ENCODE peak calls at places on chromosomes 4 and X, in four cellular contexts. I, B, G and Q are unnamed samples. For H3K27me3, the result is how much of the 10 kb centered on the place peaks cover.

GRCh38 chrX:111009256-111009655 is 86.7 kb upstream of the PAK3 start:
- DNase-seq in G (no peak), B (no peak), I (no peak), Q (no peak)

GRCh38 chrX:107985032-107985431 is 2.9 kb upstream of the TEX13B start:
- DNase-seq in G (no peak), I (no peak), B (no peak), Q (no peak)

GRCh38 chr4:110394871-110395270 is 81.1 kb upstream of the ENPEP start:
- DNase-seq in I (no peak), G (no peak), B (no peak), Q (no peak)

GRCh38 chr4:92305878-92306520 is 2.2 kb downstream of the GRID2 start:
- DNase-seq in G (no peak), B (no peak), I (no peak), Q (no peak)

GRCh38 chrX:2696698-2697215 is 5.7 kb downstream of the CD99 start:
- DNase-seq in B (no peak), G (peak), I (no peak), Q (peak)

GRCh38 chr4:3213101-3213416 is 35.9 kb upstream of the MSANTD1 start:
- DNase-seq in B (no peak), I (no peak), G (no peak), Q (no peak)

GRCh38 chrX:2872937-2873336 is 44.2 kb downstream of the GYG2 start:
- DNase-seq in G (no peak), I (no peak), B (no peak), Q (no peak)

GRCh38 chr4:126993351-126993750 is 639.4 kb upstream of the INTU start:
- DNase-seq in I (no peak), B (no peak), G (no peak), Q (no peak)

GRCh38 chr4:18630218-18631110 is 608.9 kb upstream of the LCORL start:
- DNase-seq in I (no peak), B (no peak), G (no peak), Q (no peak)

GRCh38 chr4:168811793-168812651 is 198.0 kb downstream of the CBR4 start:
- DNase-seq in B (no peak), I (no peak), G (no peak), Q (no peak)

GRCh38 chr4:103415801-103416200 is 217.7 kb upstream of the CENPE start:
- DNase-seq in G (peak), I (no peak), B (no peak), Q (no peak)

GRCh38 chrX:108397627-108398392 is 40.4 kb downstream of the COL4A6 start:
- DNase-seq in B (no peak), G (peak), I (no peak), Q (peak)

GRCh38 chr4:54941994-54942552 is 183.3 kb downstream of the KDR start:
- DNase-seq in G (no peak), I (peak), B (no peak), Q (no peak)

GRCh38 chrX:107825698-107826285 is at the start of gene MID2:
- DNase-seq in B (no peak), G (peak), I (peak), Q (no peak)

GRCh38 chrX:38868941-38869378 is 67.7 kb downstream of the MID1IP1 start:
- DNase-seq in B (peak), I (no peak), G (no peak), Q (no peak)

GRCh38 chr4:186228514-186228894 is 1.2 kb downstream of the KLKB1 start:
- DNase-seq in G (no peak), B (no peak), I (no peak), Q (no peak)

GRCh38 chr4:23060776-23061175 is 368.0 kb downstream of the GBA3 start:
- DNase-seq in G (no peak), I (no peak), B (no peak), Q (no peak)

GRCh38 chr4:168218663-168219062 is 99.9 kb downstream of the DDX60 start:
- DNase-seq in B (peak), I (no peak), G (no peak), Q (no peak)

GRCh38 chrX:119981286-119982070 is 37.9 kb upstream of the NKAP start:
- DNase-seq in G (peak), B (no peak), I (no peak), Q (no peak)

GRCh38 chr4:20017439-20017838 is 234.3 kb upstream of the SLIT2 start:
- DNase-seq in G (no peak), I (no peak), B (peak), Q (no peak)

GRCh38 chr4:184238072-184238743 is 20.5 kb upstream of the ENPP6 start:
- DNase-seq in B (no peak), I (no peak), G (no peak), Q (no peak)

GRCh38 chr4:183333202-183333601 is 11.0 kb upstream of the CLDN24 start:
- DNase-seq in B (no peak), G (no peak), I (no peak), Q (no peak)

GRCh38 chrX:129115935-129116334 is 407.4 kb downstream of the SMARCA1 start:
- DNase-seq in G (no peak), B (no peak), I (no peak), Q (no peak)

GRCh38 chr4:176752191-176752749 is 40.5 kb downstream of the VEGFC start:
- DNase-seq in B (no peak), G (no peak), I (no peak), Q (no peak)

GRCh38 chrX:68693481-68694410 is 46.3 kb downstream of the STARD8 start:
- DNase-seq in I (peak), B (no peak), G (peak), Q (peak)

GRCh38 chrX:122188751-122189150 is 995.3 kb upstream of the GRIA3 start:
- DNase-seq in G (no peak), B (no peak), I (no peak), Q (no peak)

GRCh38 chr4:5940470-5941203 is 47.8 kb upstream of the CRMP1 start:
- DNase-seq in I (no peak), B (no peak), G (peak), Q (no peak)

GRCh38 chr4:170662250-170662649 is 572.5 kb upstream of the AADAT start:
- DNase-seq in B (no peak), I (no peak), G (no peak), Q (no peak)

GRCh38 chrX:38939067-38939466 is 137.8 kb downstream of the MID1IP1 start:
- DNase-seq in G (no peak), B (no peak), I (no peak), Q (no peak)

GRCh38 chr4:422587-422986 is 76.4 kb downstream of the ZNF721 start:
- DNase-seq in G (no peak), I (no peak), B (no peak), Q (no peak)

GRCh38 chrX:153226344-153227190 is 47.5 kb downstream of the MAGEA1 start:
- DNase-seq in I (no peak), B (no peak), G (peak), Q (no peak)

GRCh38 chr4:146453192-146453591 is 68.5 kb downstream of the SLC10A7 start:
- DNase-seq in I (no peak), G (no peak), B (no peak), Q (no peak)

GRCh38 chr4:44845309-44845708 is 119.0 kb upstream of the GNPDA2 start:
- DNase-seq in B (no peak), G (no peak), I (no peak), Q (no peak)

GRCh38 chr4:120454788-120455187 is 388.1 kb upstream of the MAD2L1 start:
- DNase-seq in B (no peak), G (no peak), I (no peak), Q (no peak)
- H3K27me3 ChIP-seq in B (under half), G (under half), I (under half), Q (under half)

DNA sequence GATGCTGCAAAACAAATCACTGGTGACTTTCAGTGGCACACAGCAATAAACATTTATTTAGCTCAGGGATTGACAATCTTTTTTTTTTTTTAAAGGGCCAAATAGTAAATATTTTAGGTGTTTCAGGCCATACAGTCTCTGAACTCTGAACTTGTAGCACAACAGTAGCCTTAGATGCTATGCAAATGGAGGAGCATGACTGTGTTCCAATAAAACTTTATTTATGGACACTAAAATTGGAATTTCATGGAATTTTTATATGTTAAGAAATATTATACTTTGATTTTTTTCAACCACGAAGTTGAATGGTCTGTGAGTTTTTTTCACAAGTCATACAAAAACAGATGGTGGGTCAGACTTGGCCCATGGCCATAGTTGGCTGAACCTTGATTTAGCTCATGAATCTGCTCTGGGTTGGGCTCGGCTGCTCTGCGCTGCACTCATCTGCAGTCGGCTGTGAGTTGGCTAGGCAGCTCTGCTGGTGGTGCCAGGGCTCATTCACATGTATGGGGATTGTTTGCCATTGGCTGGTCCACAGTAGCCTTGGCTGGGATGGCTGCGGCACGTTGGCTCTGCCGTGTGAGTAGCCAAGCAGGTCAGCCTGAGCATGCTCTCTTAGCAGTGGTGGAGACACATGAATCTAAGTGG is 231.7 kb upstream of the PGRMC2 start:
- DNase-seq in B (no peak), G (no peak), I (peak), Q (no peak)
- TF ChIP-seq CTCF in B (no peak), G (no peak), I (no peak), Q (no peak)

DNA sequence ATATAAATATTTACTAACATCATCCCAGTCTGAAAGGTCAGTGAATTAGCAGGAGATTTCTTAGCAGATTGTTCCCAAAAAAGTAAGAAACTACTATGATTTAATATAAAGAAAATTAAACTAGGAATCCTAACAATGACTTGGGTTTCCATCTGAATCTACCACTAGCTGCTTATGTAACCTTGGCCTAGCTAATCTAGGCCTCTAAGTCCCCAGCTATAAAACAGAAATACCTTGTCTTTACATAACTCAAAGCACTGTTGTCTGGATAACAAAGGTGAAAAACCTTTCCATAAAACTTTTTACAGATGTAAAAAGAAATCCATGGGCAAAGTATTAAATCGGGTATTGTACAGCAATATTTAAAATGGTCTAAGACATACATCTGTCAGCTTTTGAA is 3.0 kb downstream of the FBXL5 start:
- DNase-seq in I (no peak), G (no peak), B (no peak), Q (no peak)
- H3K4me3 ChIP-seq in I (peak), G (no peak), B (no peak), Q (no peak)

DNA sequence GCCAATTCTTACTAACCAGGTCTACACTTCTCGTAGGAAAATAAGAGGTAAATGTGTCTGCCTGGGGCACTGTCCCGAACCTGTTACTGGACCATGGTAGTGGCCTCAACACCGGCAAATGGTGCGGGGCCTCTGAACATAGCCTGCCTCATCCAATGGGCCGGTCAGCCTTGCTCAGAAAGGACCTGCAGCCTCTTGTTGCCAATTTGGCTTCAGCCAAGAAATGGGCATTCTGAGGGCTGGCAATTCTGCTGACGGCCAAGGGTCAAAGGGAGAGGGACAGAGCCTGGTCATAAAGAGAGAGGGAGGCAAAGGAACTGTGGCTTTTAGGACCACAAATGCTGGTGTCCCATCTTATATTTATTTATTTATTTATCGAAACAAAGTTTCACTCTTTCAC is 69.5 kb upstream of the ATP6AP2 start:
- DNase-seq in I (no peak), B (no peak), G (no peak), Q (no peak)
- H3K27me3 ChIP-seq in I (under half), B (under half), G (under half), Q (under half)

DNA sequence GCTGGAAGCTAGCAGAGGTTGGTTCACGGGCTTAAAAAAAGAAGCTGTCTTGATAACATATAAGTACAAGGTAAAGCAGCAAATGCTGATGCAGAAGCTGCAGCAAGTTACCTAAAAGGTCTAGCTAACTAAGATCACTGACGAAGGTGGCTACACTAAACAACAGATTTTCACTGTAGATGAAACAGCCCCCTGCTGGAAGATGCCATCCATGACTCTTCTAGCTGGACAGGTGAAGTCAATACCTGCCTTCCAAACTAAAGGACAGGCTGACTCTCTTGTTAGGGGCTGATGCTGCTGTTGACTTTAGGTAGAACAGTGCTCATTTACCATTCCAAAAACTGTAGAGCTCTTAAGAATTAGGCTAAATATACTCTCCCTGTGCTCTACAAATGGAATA is 99.5 kb downstream of the FBXW7 start:
- DNase-seq in I (no peak), G (no peak), B (no peak), Q (no peak)
- TF ChIP-seq CTCF in I (no peak), G (no peak), B (no peak), Q (peak)